ENCODE peak calls at places on chromosomes 6 and 20, in four cellular contexts. One of them, this sample, is unnamed.

GRCh38 chr20:7579888-7580287 is 360.4 kb downstream of the HAO1 start:
- DNase-seq in hippocampal formation: no peak
- DNase-seq in activated naive CD4-positive, alpha-beta T cell treated with anti-CD3 and anti-CD28 coated beads for 36 hours: no peak
- DNase-seq in keratinocyte: peak; percentile 11
- DNase-seq in this sample: peak; percentile 88

GRCh38 chr6:1613631-1614447 is 4.1 kb downstream of the FOXC1 start:
- DNase-seq in hippocampal formation: no peak
- DNase-seq in activated naive CD4-positive, alpha-beta T cell treated with anti-CD3 and anti-CD28 coated beads for 36 hours: no peak
- DNase-seq in keratinocyte: no peak
- DNase-seq in this sample: peak; percentile 52

GRCh38 chr6:20708367-20709124 is 174.3 kb downstream of the CDKAL1 start:
- DNase-seq in hippocampal formation: no peak
- DNase-seq in activated naive CD4-positive, alpha-beta T cell treated with anti-CD3 and anti-CD28 coated beads for 36 hours: peak; percentile 62
- DNase-seq in keratinocyte: no peak
- DNase-seq in this sample: peak; percentile 37

GRCh38 chr6:4125500-4125899 is 9.9 kb downstream of the ECI2 start:
- DNase-seq in hippocampal formation: no peak
- DNase-seq in activated naive CD4-positive, alpha-beta T cell treated with anti-CD3 and anti-CD28 coated beads for 36 hours: no peak
- DNase-seq in keratinocyte: no peak
- DNase-seq in this sample: no peak

GRCh38 chr20:62921119-62921687 is 5.1 kb downstream of the DIDO1 start:
- DNase-seq in hippocampal formation: no peak
- DNase-seq in activated naive CD4-positive, alpha-beta T cell treated with anti-CD3 and anti-CD28 coated beads for 36 hours: peak; percentile 84
- DNase-seq in keratinocyte: no peak
- DNase-seq in this sample: peak; percentile 85

GRCh38 chr6:141598487-141598886 is 534.2 kb upstream of the GJE1 start:
- DNase-seq in hippocampal formation: no peak
- DNase-seq in activated naive CD4-positive, alpha-beta T cell treated with anti-CD3 and anti-CD28 coated beads for 36 hours: no peak
- DNase-seq in keratinocyte: no peak
- DNase-seq in this sample: peak; percentile 36

GRCh38 chr20:2131366-2131765 is 29.7 kb downstream of the STK35 start:
- DNase-seq in hippocampal formation: no peak
- DNase-seq in activated naive CD4-positive, alpha-beta T cell treated with anti-CD3 and anti-CD28 coated beads for 36 hours: no peak
- DNase-seq in keratinocyte: no peak
- DNase-seq in this sample: peak; percentile 80

GRCh38 chr6:130928158-130928917 is 101.1 kb downstream of the SMLR1 start:
- DNase-seq in hippocampal formation: no peak
- DNase-seq in activated naive CD4-positive, alpha-beta T cell treated with anti-CD3 and anti-CD28 coated beads for 36 hours: no peak
- DNase-seq in keratinocyte: no peak
- DNase-seq in this sample: no peak

GRCh38 chr6:161618816-161619454 is 345.1 kb upstream of the AGPAT4 start:
- DNase-seq in hippocampal formation: peak; percentile 85
- DNase-seq in activated naive CD4-positive, alpha-beta T cell treated with anti-CD3 and anti-CD28 coated beads for 36 hours: peak; percentile 6
- DNase-seq in keratinocyte: no peak
- DNase-seq in this sample: peak; percentile 20

GRCh38 chr20:721876-722275 is 46.3 kb upstream of the SCRT2 start:
- DNase-seq in hippocampal formation: no peak
- DNase-seq in activated naive CD4-positive, alpha-beta T cell treated with anti-CD3 and anti-CD28 coated beads for 36 hours: no peak
- DNase-seq in keratinocyte: no peak
- DNase-seq in this sample: no peak

GRCh38 chr6:161238076-161238869 is 35.6 kb downstream of the AGPAT4 start:
- DNase-seq in hippocampal formation: no peak
- DNase-seq in activated naive CD4-positive, alpha-beta T cell treated with anti-CD3 and anti-CD28 coated beads for 36 hours: no peak
- DNase-seq in keratinocyte: no peak
- DNase-seq in this sample: peak; percentile 17

GRCh38 chr6:291697-292505 is at the start of gene DUSP22:
- DNase-seq in hippocampal formation: no peak
- DNase-seq in activated naive CD4-positive, alpha-beta T cell treated with anti-CD3 and anti-CD28 coated beads for 36 hours: peak; percentile 85
- DNase-seq in keratinocyte: no peak
- DNase-seq in this sample: peak; percentile 94

GRCh38 chr6:100257661-100258395 is 206.9 kb downstream of the SIM1 start:
- DNase-seq in hippocampal formation: no peak
- DNase-seq in activated naive CD4-positive, alpha-beta T cell treated with anti-CD3 and anti-CD28 coated beads for 36 hours: no peak
- DNase-seq in keratinocyte: no peak
- DNase-seq in this sample: peak; percentile 19

GRCh38 chr6:5471044-5471443 is 209.7 kb downstream of the FARS2 start:
- DNase-seq in hippocampal formation: peak; percentile 74
- DNase-seq in activated naive CD4-positive, alpha-beta T cell treated with anti-CD3 and anti-CD28 coated beads for 36 hours: peak; percentile 79
- DNase-seq in keratinocyte: no peak
- DNase-seq in this sample: peak; percentile 59

GRCh38 chr6:13234130-13234529 is 94.2 kb downstream of the TBC1D7 start:
- DNase-seq in hippocampal formation: no peak
- DNase-seq in activated naive CD4-positive, alpha-beta T cell treated with anti-CD3 and anti-CD28 coated beads for 36 hours: no peak
- DNase-seq in keratinocyte: peak; percentile 17
- DNase-seq in this sample: peak; percentile 42

GRCh38 chr20:49799698-49800097 is 12.9 kb upstream of the SLC9A8 start:
- DNase-seq in hippocampal formation: no peak
- DNase-seq in activated naive CD4-positive, alpha-beta T cell treated with anti-CD3 and anti-CD28 coated beads for 36 hours: no peak
- DNase-seq in keratinocyte: no peak
- DNase-seq in this sample: no peak

GRCh38 chr6:150499882-150500312 is 99.8 kb upstream of the PLEKHG1 start:
- DNase-seq in hippocampal formation: no peak
- DNase-seq in activated naive CD4-positive, alpha-beta T cell treated with anti-CD3 and anti-CD28 coated beads for 36 hours: no peak
- DNase-seq in keratinocyte: no peak
- DNase-seq in this sample: no peak

GRCh38 chr20:45993197-45993951 is 15.3 kb upstream of the MMP9 start:
- DNase-seq in hippocampal formation: no peak
- DNase-seq in activated naive CD4-positive, alpha-beta T cell treated with anti-CD3 and anti-CD28 coated beads for 36 hours: peak; percentile 45
- DNase-seq in keratinocyte: peak; percentile 83
- DNase-seq in this sample: peak; percentile 100

GRCh38 chr20:21433329-21433890 is 36.1 kb upstream of the NKX2-4 start:
- DNase-seq in hippocampal formation: no peak
- DNase-seq in activated naive CD4-positive, alpha-beta T cell treated with anti-CD3 and anti-CD28 coated beads for 36 hours: no peak
- DNase-seq in keratinocyte: no peak
- DNase-seq in this sample: peak; percentile 80

GRCh38 chr20:20630551-20630950 is 81.9 kb downstream of the RALGAPA2 start:
- DNase-seq in hippocampal formation: no peak
- DNase-seq in activated naive CD4-positive, alpha-beta T cell treated with anti-CD3 and anti-CD28 coated beads for 36 hours: no peak
- DNase-seq in keratinocyte: no peak
- DNase-seq in this sample: peak; percentile 82

GRCh38 chr6:43706788-43707187 is 19.2 kb upstream of the MRPS18A start:
- DNase-seq in hippocampal formation: no peak
- DNase-seq in activated naive CD4-positive, alpha-beta T cell treated with anti-CD3 and anti-CD28 coated beads for 36 hours: peak; percentile 23
- DNase-seq in keratinocyte: no peak
- DNase-seq in this sample: no peak

GRCh38 chr6:54282186-54282585 is 26.1 kb upstream of the TINAG start:
- DNase-seq in hippocampal formation: no peak
- DNase-seq in activated naive CD4-positive, alpha-beta T cell treated with anti-CD3 and anti-CD28 coated beads for 36 hours: no peak
- DNase-seq in keratinocyte: peak; percentile 41
- DNase-seq in this sample: peak; percentile 62

GRCh38 chr6:139344186-139344963 is 30.1 kb downstream of the CITED2 start:
- DNase-seq in hippocampal formation: no peak
- DNase-seq in activated naive CD4-positive, alpha-beta T cell treated with anti-CD3 and anti-CD28 coated beads for 36 hours: no peak
- DNase-seq in keratinocyte: no peak
- DNase-seq in this sample: peak; percentile 69

GRCh38 chr20:43681468-43681942 is 14.6 kb downstream of the MYBL2 start:
- DNase-seq in hippocampal formation: no peak
- DNase-seq in activated naive CD4-positive, alpha-beta T cell treated with anti-CD3 and anti-CD28 coated beads for 36 hours: no peak
- DNase-seq in keratinocyte: no peak
- DNase-seq in this sample: no peak

GRCh38 chr20:8039048-8039447 is 19.5 kb upstream of the TMX4 start:
- DNase-seq in hippocampal formation: no peak
- DNase-seq in activated naive CD4-positive, alpha-beta T cell treated with anti-CD3 and anti-CD28 coated beads for 36 hours: no peak
- DNase-seq in keratinocyte: no peak
- DNase-seq in this sample: no peak

GRCh38 chr6:6491761-6492160 is 96.8 kb upstream of the LY86 start:
- DNase-seq in hippocampal formation: no peak
- DNase-seq in activated naive CD4-positive, alpha-beta T cell treated with anti-CD3 and anti-CD28 coated beads for 36 hours: no peak
- DNase-seq in keratinocyte: no peak
- DNase-seq in this sample: no peak

GRCh38 chr6:159983641-159984080 is 14.8 kb downstream of the IGF2R start:
- DNase-seq in hippocampal formation: no peak
- DNase-seq in activated naive CD4-positive, alpha-beta T cell treated with anti-CD3 and anti-CD28 coated beads for 36 hours: no peak
- DNase-seq in keratinocyte: no peak
- DNase-seq in this sample: no peak

GRCh38 chr20:57928181-57928967 is 218.6 kb upstream of the PMEPA1 start:
- DNase-seq in hippocampal formation: no peak
- DNase-seq in activated naive CD4-positive, alpha-beta T cell treated with anti-CD3 and anti-CD28 coated beads for 36 hours: no peak
- DNase-seq in keratinocyte: no peak
- DNase-seq in this sample: no peak

GRCh38 chr20:44295995-44296394 is 15.0 kb downstream of the FITM2 start:
- DNase-seq in hippocampal formation: no peak
- DNase-seq in activated naive CD4-positive, alpha-beta T cell treated with anti-CD3 and anti-CD28 coated beads for 36 hours: no peak
- DNase-seq in keratinocyte: no peak
- DNase-seq in this sample: no peak

GRCh38 chr6:101803146-101803545 is 409.6 kb downstream of the GRIK2 start:
- DNase-seq in hippocampal formation: no peak
- DNase-seq in activated naive CD4-positive, alpha-beta T cell treated with anti-CD3 and anti-CD28 coated beads for 36 hours: no peak
- DNase-seq in keratinocyte: no peak
- DNase-seq in this sample: no peak

GRCh38 chr20:8203366-8203765 is 71.3 kb downstream of the PLCB1 start:
- DNase-seq in hippocampal formation: no peak
- DNase-seq in activated naive CD4-positive, alpha-beta T cell treated with anti-CD3 and anti-CD28 coated beads for 36 hours: no peak
- DNase-seq in keratinocyte: no peak
- DNase-seq in this sample: no peak

GRCh38 chr6:166473886-166474596 is 91.3 kb upstream of the MPC1 start:
- DNase-seq in hippocampal formation: no peak
- DNase-seq in activated naive CD4-positive, alpha-beta T cell treated with anti-CD3 and anti-CD28 coated beads for 36 hours: no peak
- DNase-seq in keratinocyte: no peak
- DNase-seq in this sample: no peak

GRCh38 chr6:8215631-8216030 is 113.3 kb upstream of the EEF1E1 start:
- DNase-seq in hippocampal formation: no peak
- DNase-seq in activated naive CD4-positive, alpha-beta T cell treated with anti-CD3 and anti-CD28 coated beads for 36 hours: no peak
- DNase-seq in keratinocyte: no peak
- DNase-seq in this sample: peak; percentile 32

GRCh38 chr6:17448165-17448564 is 54.8 kb downstream of the CAP2 start:
- DNase-seq in hippocampal formation: no peak
- DNase-seq in activated naive CD4-positive, alpha-beta T cell treated with anti-CD3 and anti-CD28 coated beads for 36 hours: no peak
- DNase-seq in keratinocyte: no peak
- DNase-seq in this sample: no peak

GRCh38 chr6:52340603-52340880 is 21.4 kb upstream of the PAQR8 start:
- DNase-seq in hippocampal formation: no peak
- DNase-seq in activated naive CD4-positive, alpha-beta T cell treated with anti-CD3 and anti-CD28 coated beads for 36 hours: no peak
- DNase-seq in keratinocyte: no peak
- DNase-seq in this sample: no peak

GRCh38 chr6:167679137-167679736 is 147.5 kb upstream of the AFDN start:
- DNase-seq in hippocampal formation: no peak
- DNase-seq in activated naive CD4-positive, alpha-beta T cell treated with anti-CD3 and anti-CD28 coated beads for 36 hours: no peak
- DNase-seq in keratinocyte: no peak
- DNase-seq in this sample: no peak

GRCh38 chr6:35634316-35634715 is 54.4 kb downstream of the FKBP5 start:
- DNase-seq in hippocampal formation: no peak
- DNase-seq in activated naive CD4-positive, alpha-beta T cell treated with anti-CD3 and anti-CD28 coated beads for 36 hours: no peak
- DNase-seq in keratinocyte: no peak
- DNase-seq in this sample: no peak